ENCODE peak calls at places on chromosomes 5 and 9, in five cellular contexts. One of them, this sample, is unnamed.

GRCh38 chr5:160359816-160360215 is 10.6 kb downstream of the C1QTNF2 start:
- DNase-seq in HCT116: no peak
- DNase-seq in MM.1S: no peak
- DNase-seq in IMR-90: no peak
- DNase-seq in PC-3: no peak
- DNase-seq in this sample: peak; percentile 20

GRCh38 chr5:1056611-1057484 is 48.2 kb downstream of the NKD2 start:
- DNase-seq in MM.1S: no peak
- DNase-seq in HCT116: no peak
- DNase-seq in PC-3: no peak
- DNase-seq in IMR-90: no peak
- DNase-seq in this sample: no peak

GRCh38 chr9:129685220-129685932 is 19.9 kb downstream of the PRRX2 start:
- DNase-seq in IMR-90: peak; percentile 63
- DNase-seq in HCT116: peak; percentile 68
- DNase-seq in MM.1S: no peak
- DNase-seq in PC-3: peak; percentile 92
- DNase-seq in this sample: peak; percentile 91

GRCh38 chr9:135123735-135124134 is 36.3 kb downstream of the OLFM1 start:
- DNase-seq in MM.1S: no peak
- DNase-seq in HCT116: no peak
- DNase-seq in PC-3: no peak
- DNase-seq in IMR-90: no peak
- DNase-seq in this sample: no peak

GRCh38 chr5:26889810-26890209 is 148.6 kb downstream of the CDH9 start:
- DNase-seq in PC-3: no peak
- DNase-seq in HCT116: no peak
- DNase-seq in MM.1S: peak; percentile 56
- DNase-seq in IMR-90: no peak
- DNase-seq in this sample: no peak

GRCh38 chr9:114072181-114073140 is 5.6 kb downstream of the AMBP start:
- DNase-seq in HCT116: no peak
- DNase-seq in MM.1S: no peak
- DNase-seq in PC-3: no peak
- DNase-seq in IMR-90: peak; percentile 9
- DNase-seq in this sample: peak; percentile 56

GRCh38 chr9:132651259-132651658 is 18.5 kb downstream of the DDX31 start:
- DNase-seq in MM.1S: peak; percentile 27
- DNase-seq in PC-3: peak; percentile 78
- DNase-seq in IMR-90: peak; percentile 98
- DNase-seq in HCT116: no peak
- DNase-seq in this sample: peak; percentile 71

GRCh38 chr5:10863763-10864383 is 102.8 kb upstream of the DAP start:
- DNase-seq in PC-3: peak; percentile 88
- DNase-seq in HCT116: peak; percentile 45
- DNase-seq in MM.1S: peak; percentile 56
- DNase-seq in IMR-90: peak; percentile 36
- DNase-seq in this sample: peak; percentile 64

GRCh38 chr5:58263291-58263690 is 196.6 kb downstream of the PLK2 start:
- DNase-seq in PC-3: no peak
- DNase-seq in HCT116: no peak
- DNase-seq in IMR-90: no peak
- DNase-seq in MM.1S: peak; percentile 45
- DNase-seq in this sample: no peak

GRCh38 chr5:94709277-94709676 is 90.8 kb downstream of the SLF1 start:
- DNase-seq in MM.1S: no peak
- DNase-seq in PC-3: no peak
- DNase-seq in HCT116: no peak
- DNase-seq in IMR-90: no peak
- DNase-seq in this sample: no peak

GRCh38 chr9:114117996-114118830 is 19.1 kb upstream of the KIF12 start:
- DNase-seq in MM.1S: no peak
- DNase-seq in HCT116: no peak
- DNase-seq in PC-3: peak; percentile 9
- DNase-seq in IMR-90: no peak
- DNase-seq in this sample: no peak

GRCh38 chr5:56574778-56575177 is 240.6 kb upstream of the MAP3K1 start:
- DNase-seq in IMR-90: peak; percentile 90
- DNase-seq in HCT116: no peak
- DNase-seq in MM.1S: no peak
- DNase-seq in PC-3: peak; percentile 45
- DNase-seq in this sample: no peak

GRCh38 chr5:91103353-91104061 is 279.6 kb downstream of the ARRDC3 start:
- DNase-seq in PC-3: no peak
- DNase-seq in HCT116: no peak
- DNase-seq in IMR-90: peak; percentile 26
- DNase-seq in MM.1S: no peak
- DNase-seq in this sample: peak; percentile 84

GRCh38 chr9:133488686-133489252 is 9.9 kb upstream of the SLC2A6 start:
- DNase-seq in PC-3: no peak
- DNase-seq in MM.1S: no peak
- DNase-seq in HCT116: no peak
- DNase-seq in IMR-90: no peak
- DNase-seq in this sample: no peak

GRCh38 chr5:116773926-116774325 is 199.3 kb upstream of the SEMA6A start:
- DNase-seq in IMR-90: no peak
- DNase-seq in MM.1S: no peak
- DNase-seq in PC-3: no peak
- DNase-seq in HCT116: no peak
- DNase-seq in this sample: no peak
- H3K27ac ChIP-seq in IMR-90: no peak overlapping the region
- H3K27ac ChIP-seq in MM.1S: no peak overlapping the region
- H3K27ac ChIP-seq in PC-3: no peak overlapping the region
- H3K27ac ChIP-seq in HCT116: no peak overlapping the region
- H3K27ac ChIP-seq in this sample: no peak overlapping the region

DNA sequence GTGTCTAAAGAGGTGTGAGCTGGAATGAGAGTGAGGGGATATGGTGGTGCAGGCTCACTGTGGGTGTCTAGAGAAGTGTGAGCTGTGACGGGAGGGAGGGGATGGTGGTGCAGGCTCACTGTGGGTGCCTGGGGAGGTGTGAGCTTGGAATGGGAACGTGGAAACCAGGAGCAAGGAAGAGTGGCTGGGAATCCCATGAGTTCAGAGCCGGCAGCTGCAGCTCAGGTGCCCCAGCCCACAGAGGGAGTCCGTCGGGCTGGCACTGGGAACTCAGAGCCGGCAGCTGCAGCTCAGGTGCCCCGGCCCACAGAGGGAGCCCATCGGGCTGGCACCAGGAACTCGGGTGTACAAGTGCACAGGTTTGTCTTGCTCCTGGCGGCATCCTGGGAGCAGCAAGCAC is 45.6 kb downstream of the IRX2 start:
- DNase-seq in PC-3: no peak
- DNase-seq in IMR-90: no peak
- DNase-seq in HCT116: no peak
- DNase-seq in MM.1S: no peak
- DNase-seq in this sample: no peak
- H3K9me3 ChIP-seq in PC-3: no peaks in the 10 kb centered on the region
- H3K9me3 ChIP-seq in IMR-90: peaks cover 31% of the 10 kb centered on the region
- H3K9me3 ChIP-seq in HCT116: peaks cover 15% of the 10 kb centered on the region
- H3K9me3 ChIP-seq in MM.1S: no peaks in the 10 kb centered on the region
- H3K9me3 ChIP-seq in this sample: no peaks in the 10 kb centered on the region

GRCh38 chr5:154215931-154216330 is 25.4 kb downstream of the GALNT10 start:
- DNase-seq in MM.1S: no peak
- DNase-seq in HCT116: no peak
- DNase-seq in IMR-90: peak; percentile 43
- DNase-seq in PC-3: no peak
- DNase-seq in this sample: peak; percentile 27

GRCh38 chr5:154220625-154221024 is 30.1 kb downstream of the GALNT10 start:
- DNase-seq in PC-3: peak; percentile 74
- DNase-seq in IMR-90: peak; percentile 86
- DNase-seq in HCT116: peak; percentile 51
- DNase-seq in MM.1S: no peak
- DNase-seq in this sample: peak; percentile 89

GRCh38 chr5:154223320-154223719 is 32.8 kb downstream of the GALNT10 start:
- DNase-seq in PC-3: no peak
- DNase-seq in IMR-90: no peak
- DNase-seq in HCT116: no peak
- DNase-seq in MM.1S: no peak
- DNase-seq in this sample: no peak

GRCh38 chr5:154222414-154222813 is 31.9 kb downstream of the GALNT10 start:
- DNase-seq in IMR-90: no peak
- DNase-seq in HCT116: no peak
- DNase-seq in MM.1S: no peak
- DNase-seq in PC-3: no peak
- DNase-seq in this sample: no peak

DNA sequence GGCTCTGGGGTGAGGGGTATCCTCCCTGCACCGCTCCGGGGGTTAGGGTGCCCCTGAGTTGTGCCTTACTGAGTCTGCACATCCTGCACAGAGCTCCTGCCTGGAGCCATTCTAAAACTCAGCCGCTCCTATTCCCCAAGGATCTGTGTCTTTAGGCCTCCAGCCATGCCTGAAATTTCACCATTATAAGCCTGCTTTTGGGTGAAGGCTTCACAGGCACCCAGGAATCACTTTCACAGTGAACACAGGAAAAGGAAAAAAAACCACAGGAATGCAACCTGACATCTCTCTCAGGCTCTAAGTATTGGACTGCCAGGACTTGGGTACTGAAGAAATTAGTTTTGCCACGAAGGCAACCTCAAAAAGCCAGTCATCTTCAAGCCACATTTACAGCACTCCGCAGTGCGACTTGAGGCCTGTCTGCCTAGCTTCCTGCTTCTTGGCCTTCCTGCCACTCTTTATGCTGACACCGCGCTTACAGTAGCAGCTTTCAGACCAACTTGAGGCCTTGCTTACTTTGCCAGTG is 30.9 kb downstream of the GALNT10 start:
- DNase-seq in MM.1S: peak; percentile 92
- DNase-seq in HCT116: peak; percentile 37
- DNase-seq in PC-3: peak; percentile 84
- DNase-seq in IMR-90: peak; percentile 89
- DNase-seq in this sample: peak; percentile 90
- H3K9ac ChIP-seq in MM.1S: peak overlapping the region; percentile 37
- H3K9ac ChIP-seq in HCT116: peak overlapping the region; percentile 49
- H3K9ac ChIP-seq in PC-3: peak overlapping the region; percentile 8
- H3K9ac ChIP-seq in IMR-90: peak overlapping the region; percentile 36
- H3K9ac ChIP-seq in this sample: peak overlapping the region; percentile 75

DNA sequence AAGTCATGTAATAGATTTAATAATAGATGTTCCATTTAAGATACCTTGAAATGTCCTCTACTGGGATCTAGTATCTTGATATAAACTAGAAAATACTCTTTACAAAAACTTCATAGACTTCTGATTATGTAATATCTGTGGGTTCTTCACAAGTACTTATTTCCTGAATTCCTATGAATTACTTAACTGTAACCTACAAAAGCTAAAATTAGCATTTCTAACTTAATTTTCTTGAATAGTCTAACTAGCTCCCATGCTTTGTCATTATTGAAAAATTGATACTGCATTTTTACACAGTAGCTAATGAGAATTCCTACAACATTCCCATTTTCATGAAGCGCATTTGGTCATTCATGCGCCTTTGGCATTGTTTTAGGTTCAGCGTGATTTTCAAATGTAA is 1828.2 kb downstream of the MAT2B start:
- DNase-seq in MM.1S: no peak
- DNase-seq in PC-3: no peak
- DNase-seq in IMR-90: no peak
- DNase-seq in HCT116: no peak
- DNase-seq in this sample: no peak
- H3K27ac ChIP-seq in MM.1S: no peak overlapping the region
- H3K27ac ChIP-seq in PC-3: no peak overlapping the region
- H3K27ac ChIP-seq in IMR-90: no peak overlapping the region
- H3K27ac ChIP-seq in HCT116: no peak overlapping the region
- H3K27ac ChIP-seq in this sample: no peak overlapping the region

GRCh38 chr5:3657364-3658003 is 61.9 kb downstream of the IRX1 start:
- DNase-seq in MM.1S: no peak
- DNase-seq in PC-3: no peak
- DNase-seq in IMR-90: no peak
- DNase-seq in HCT116: no peak
- DNase-seq in this sample: no peak

GRCh38 chr5:3659907-3660306 is 64.3 kb downstream of the IRX1 start:
- DNase-seq in MM.1S: no peak
- DNase-seq in PC-3: no peak
- DNase-seq in IMR-90: peak; percentile 4
- DNase-seq in HCT116: no peak
- DNase-seq in this sample: peak; percentile 2

GRCh38 chr5:3654515-3654914 is 58.9 kb downstream of the IRX1 start:
- DNase-seq in HCT116: no peak
- DNase-seq in IMR-90: no peak
- DNase-seq in MM.1S: no peak
- DNase-seq in PC-3: no peak
- DNase-seq in this sample: no peak

GRCh38 chr5:3658929-3659328 is 63.3 kb downstream of the IRX1 start:
- DNase-seq in HCT116: no peak
- DNase-seq in PC-3: no peak
- DNase-seq in IMR-90: no peak
- DNase-seq in MM.1S: no peak
- DNase-seq in this sample: no peak

DNA sequence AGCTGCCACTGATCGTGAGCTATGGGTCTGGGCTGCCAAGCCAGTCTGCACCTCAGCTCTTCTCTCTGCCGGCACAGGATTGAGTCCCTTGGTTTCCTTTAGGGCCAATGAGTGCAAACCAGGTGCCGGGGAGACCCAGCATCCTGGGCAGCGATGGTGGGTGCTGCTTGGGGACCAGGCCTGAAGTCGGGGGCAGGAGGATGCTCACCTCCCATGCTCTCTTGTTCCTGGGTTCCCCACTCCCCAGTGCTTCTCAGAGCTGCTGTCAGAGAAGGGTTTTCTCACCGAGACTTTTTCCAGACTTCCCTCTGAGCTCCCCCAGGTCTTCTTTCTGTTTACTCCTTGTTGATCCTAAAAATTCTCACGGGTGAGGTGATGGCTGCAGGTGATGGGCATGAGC is 61.2 kb downstream of the IRX1 start:
- DNase-seq in MM.1S: no peak
- DNase-seq in HCT116: no peak
- DNase-seq in PC-3: no peak
- DNase-seq in IMR-90: no peak
- DNase-seq in this sample: no peak
- H3K9me3 ChIP-seq in MM.1S: no peaks in the 10 kb centered on the region
- H3K9me3 ChIP-seq in HCT116: peaks cover 27% of the 10 kb centered on the region
- H3K9me3 ChIP-seq in PC-3: peaks cover 7% of the 10 kb centered on the region
- H3K9me3 ChIP-seq in IMR-90: peaks cover 33% of the 10 kb centered on the region
- H3K9me3 ChIP-seq in this sample: no peaks in the 10 kb centered on the region

DNA sequence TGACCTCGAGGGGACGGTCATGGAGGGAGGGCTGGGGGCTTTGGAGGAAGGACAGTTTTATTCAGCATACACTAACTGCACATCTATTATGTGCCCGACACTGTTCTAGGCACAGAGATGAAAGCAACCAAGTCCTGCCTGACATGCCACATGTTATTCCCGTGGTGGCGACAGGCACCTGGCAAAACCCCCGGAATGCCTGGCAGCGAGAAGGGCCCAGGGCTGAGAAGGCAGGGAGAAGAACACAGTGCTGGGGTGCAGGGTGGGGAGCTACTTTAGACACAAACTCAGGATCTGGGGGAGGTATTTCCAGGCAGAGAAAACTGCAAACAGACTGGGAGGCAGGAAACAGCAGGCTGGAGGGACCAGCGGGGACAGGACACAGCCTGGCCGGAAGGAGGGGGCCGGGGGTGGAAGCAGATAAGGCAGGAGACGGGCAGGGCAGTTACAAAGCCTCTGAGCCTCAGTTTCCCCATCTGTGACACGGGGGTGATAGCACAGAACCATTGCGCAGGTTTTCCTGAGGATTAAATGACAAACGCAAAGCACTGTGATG is 77.7 kb downstream of the STK10 start:
- DNase-seq in HCT116: no peak
- DNase-seq in PC-3: no peak
- DNase-seq in IMR-90: no peak
- DNase-seq in MM.1S: no peak
- DNase-seq in this sample: no peak
- H3K9ac ChIP-seq in HCT116: no peak overlapping the region
- H3K9ac ChIP-seq in PC-3: no peak overlapping the region
- H3K9ac ChIP-seq in IMR-90: no peak overlapping the region
- H3K9ac ChIP-seq in MM.1S: no peak overlapping the region
- H3K9ac ChIP-seq in this sample: no peak overlapping the region